ENCODE peak calls at places on chromosomes 4 and X, in four cellular contexts. T, J, W and B are unnamed samples.

GRCh38 chr4:11743961-11744360 is 315.3 kb upstream of the HS3ST1 start:
- DNase-seq in T (no peak), J (no peak), W (no peak), B (no peak)

GRCh38 chr4:120973207-120973606 is 50.7 kb upstream of the PRDM5 start:
- DNase-seq in T (no peak), J (no peak), W (no peak), B (no peak)

GRCh38 chr4:169212981-169213380 is 57.8 kb downstream of the SH3RF1 start:
- DNase-seq in T (no peak), J (no peak), W (no peak), B (no peak)

GRCh38 chr4:26400140-26400539 is 79.3 kb downstream of the RBPJ start:
- DNase-seq in T (no peak), J (no peak), W (no peak), B (no peak)

GRCh38 chrX:41238543-41238942 is 95.4 kb upstream of the DDX3X start:
- DNase-seq in T (no peak), J (no peak), W (no peak), B (peak; percentile 41)

GRCh38 chr4:182288534-182288933 is 45.3 kb downstream of the TENM3 start:
- DNase-seq in T (no peak), J (no peak), W (no peak), B (no peak)

GRCh38 chr4:157012781-157013180 is 41.2 kb upstream of the PDGFC start:
- DNase-seq in T (no peak), J (no peak), W (no peak), B (peak; percentile 91)

GRCh38 chr4:186149872-186150271 is 41.5 kb upstream of the CYP4V2 start:
- DNase-seq in T (peak; percentile 78), J (no peak), W (no peak), B (no peak)

GRCh38 chr4:37693450-37694190 is 7.4 kb upstream of the RELL1 start:
- DNase-seq in T (no peak), J (no peak), W (no peak), B (peak; percentile 89)

GRCh38 chr4:76969493-76969892 is 19.9 kb downstream of the SEPTIN11 start:
- DNase-seq in T (no peak), J (no peak), W (no peak), B (no peak)

GRCh38 chr4:185761352-185762235 is 50.4 kb downstream of the SORBS2 start:
- DNase-seq in T (no peak), J (no peak), W (no peak), B (no peak)

GRCh38 chr4:105619193-105619931 is 66.9 kb downstream of the ARHGEF38 start:
- DNase-seq in T (no peak), J (no peak), W (no peak), B (no peak)

GRCh38 chrX:136221851-136222513 is 29.2 kb downstream of the MAP7D3 start:
- DNase-seq in T (no peak), J (no peak), W (no peak), B (no peak)

GRCh38 chr4:8837181-8837811 is 34.3 kb downstream of the HMX1 start:
- DNase-seq in T (peak; percentile 5), J (no peak), W (no peak), B (no peak)

GRCh38 chr4:165129924-165130323 is 17.3 kb upstream of the TMEM192 start:
- DNase-seq in T (no peak), J (no peak), W (no peak), B (no peak)

GRCh38 chr4:59044316-59044715 is 1934.1 kb upstream of the IGFBP7 start:
- DNase-seq in T (no peak), J (no peak), W (no peak), B (no peak)

GRCh38 chrX:39104745-39105144 is 303.5 kb downstream of the MID1IP1 start:
- DNase-seq in T (no peak), J (no peak), W (no peak), B (no peak)

GRCh38 chrX:112819013-112819635 is 21.5 kb downstream of the AMOT start:
- DNase-seq in T (no peak), J (no peak), W (no peak), B (no peak)

GRCh38 chrX:68832101-68832416 is 3.2 kb downstream of the EFNB1 start:
- DNase-seq in T (peak; percentile 51), J (peak; percentile 72), W (no peak), B (peak; percentile 67)

GRCh38 chrX:22124098-22124497 is 92.0 kb downstream of the PHEX start:
- DNase-seq in T (no peak), J (no peak), W (no peak), B (no peak)

GRCh38 chr4:123830920-123831319 is 434.3 kb downstream of the SPRY1 start:
- DNase-seq in T (no peak), J (no peak), W (no peak), B (no peak)

GRCh38 chr4:60216752-60217151 is 983.4 kb upstream of the ADGRL3 start:
- DNase-seq in T (no peak), J (no peak), W (no peak), B (no peak)

GRCh38 chr4:96150501-96150900 is 310.6 kb downstream of the PDHA2 start:
- DNase-seq in T (no peak), J (no peak), W (no peak), B (no peak)

GRCh38 chrX:68822641-68823410 is 6.0 kb upstream of the EFNB1 start:
- DNase-seq in T (peak; percentile 45), J (peak; percentile 48), W (peak; percentile 85), B (peak; percentile 36)

GRCh38 chr4:10655968-10656367 is 28.6 kb downstream of the CLNK start:
- DNase-seq in T (no peak), J (no peak), W (no peak), B (peak; percentile 36)

GRCh38 chr4:10661047-10661446 is 23.5 kb downstream of the CLNK start:
- DNase-seq in T (no peak), J (no peak), W (no peak), B (no peak)

GRCh38 chr4:10656420-10656819 is 28.1 kb downstream of the CLNK start:
- DNase-seq in T (no peak), J (no peak), W (no peak), B (no peak)

GRCh38 chr4:10659251-10659650 is 25.3 kb downstream of the CLNK start:
- DNase-seq in T (no peak), J (no peak), W (no peak), B (no peak)

GRCh38 chr4:10656988-10657387 is 27.6 kb downstream of the CLNK start:
- DNase-seq in T (no peak), J (no peak), W (no peak), B (peak; percentile 21)
- TF ChIP-seq CTCF in T (no peak), J (no peak), W (no peak), B (no peak)

DNA sequence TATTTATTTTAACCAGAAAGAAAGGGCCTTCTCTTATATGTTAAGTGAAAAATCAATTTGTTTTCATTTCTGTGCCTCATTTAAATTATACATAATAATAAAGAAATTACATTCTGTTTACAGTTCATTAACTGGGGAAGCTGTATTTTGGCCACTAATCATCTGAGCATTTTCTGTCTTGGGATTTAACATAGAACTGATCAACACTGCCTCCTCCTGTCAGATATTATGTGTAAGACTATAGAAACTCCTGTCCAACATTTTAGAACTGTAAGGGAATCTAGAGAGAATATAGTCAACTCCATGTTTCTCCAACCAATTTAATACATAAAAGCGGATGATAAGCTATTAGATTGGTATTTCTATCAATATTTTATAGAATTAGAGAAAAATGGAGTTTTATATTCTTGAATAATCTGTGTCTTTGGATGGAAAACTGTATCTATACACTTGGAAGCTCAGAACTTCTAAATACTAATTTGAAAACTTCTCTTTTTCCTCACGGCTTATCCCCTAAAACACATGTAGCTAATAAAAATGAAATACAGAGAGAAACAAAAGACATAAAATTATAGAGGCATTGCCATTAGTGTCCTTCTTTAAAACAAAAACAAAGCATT is 33.0 kb downstream of the ENPEP start:
- DNase-seq in T (no peak), J (no peak), W (no peak), B (peak; percentile 50)
- TF ChIP-seq CTCF in T (peak; percentile 69), J (peak; percentile 66), W (no peak), B (peak; percentile 80)

GRCh38 chrX:418927-419729 is 32.4 kb upstream of the PPP2R3B start:
- DNase-seq in T (no peak), J (no peak), W (no peak), B (no peak)

GRCh38 chrX:410296-410695 is 23.6 kb upstream of the PPP2R3B start:
- DNase-seq in T (no peak), J (no peak), W (no peak), B (no peak)

GRCh38 chrX:413322-414201 is 26.9 kb upstream of the PPP2R3B start:
- DNase-seq in T (no peak), J (no peak), W (no peak), B (peak; percentile 36)
- TF ChIP-seq CTCF in T (no peak), J (no peak), W (no peak), B (peak; percentile 43)

DNA sequence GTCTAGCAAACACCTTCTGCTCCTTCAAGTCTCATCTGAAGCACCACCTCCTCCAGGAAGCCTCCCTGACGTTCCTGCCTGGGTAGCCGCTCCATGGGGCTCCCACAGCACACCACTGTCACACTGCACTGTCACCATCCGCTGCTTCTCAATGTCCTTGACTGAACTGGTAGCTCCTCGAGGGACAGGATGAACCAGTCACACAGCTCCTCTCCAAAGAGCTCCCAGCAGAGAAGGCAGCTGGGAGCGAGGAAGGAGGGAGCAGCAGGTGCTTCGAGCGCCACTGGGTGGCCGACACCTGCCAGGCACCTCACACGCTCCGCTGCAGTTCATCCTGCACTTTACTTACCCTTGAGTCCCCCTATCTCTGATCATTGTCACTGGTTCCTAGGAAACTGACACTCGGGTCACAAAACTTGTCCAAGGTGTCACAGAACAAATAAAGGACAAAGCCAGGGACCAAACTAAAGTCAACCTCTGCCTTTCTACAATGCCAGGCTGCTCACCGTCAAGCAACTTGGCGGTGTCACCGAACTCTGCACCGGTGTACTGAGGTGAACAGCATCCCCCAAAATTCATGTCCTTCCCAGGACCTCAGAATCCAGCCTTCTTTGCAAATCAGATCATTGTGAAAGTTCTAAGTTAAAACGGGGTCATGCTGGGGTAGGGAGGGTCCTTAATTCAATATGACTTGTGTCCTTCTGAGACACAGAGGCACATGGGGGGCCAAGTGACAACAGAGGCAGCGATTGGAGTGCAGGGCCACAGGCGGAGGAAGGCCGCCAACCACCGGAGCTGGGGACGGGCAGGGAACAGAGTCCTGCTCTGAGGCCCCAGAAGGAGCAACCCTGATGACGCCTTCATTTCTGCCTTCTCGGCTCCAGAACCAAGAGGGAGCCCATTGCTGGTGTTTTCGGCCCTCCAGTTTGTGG is 5.5 kb upstream of the S100P start:
- DNase-seq in T (no peak), J (no peak), W (no peak), B (no peak)
- TF ChIP-seq CTCF in T (no peak), J (no peak), W (no peak), B (no peak)

DNA sequence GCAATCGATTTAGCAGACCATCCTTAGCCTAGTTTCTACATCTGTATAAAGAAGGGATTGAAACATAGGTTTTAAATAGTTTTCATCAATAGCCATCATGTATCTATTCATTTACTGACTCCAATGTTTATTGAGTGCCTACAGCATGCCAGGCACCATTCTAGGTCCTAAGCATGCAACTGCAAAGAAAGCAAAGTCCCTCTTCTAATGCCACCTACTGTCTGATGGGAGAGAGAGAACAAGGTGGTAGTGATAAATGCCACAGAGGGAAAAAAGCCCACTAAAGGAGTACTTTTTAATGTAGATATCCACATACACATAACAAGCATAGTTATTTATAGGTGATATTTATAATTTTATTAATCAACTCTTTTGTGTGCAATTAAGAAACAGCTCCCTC is 67.6 kb upstream of the PPARGC1A start:
- DNase-seq in T (no peak), J (no peak), W (no peak), B (no peak)
- TF ChIP-seq CTCF in T (no peak), J (no peak), W (no peak), B (no peak)

GRCh38 chrX:134933911-134934310 is 56.9 kb upstream of the SMIM10 start:
- DNase-seq in T (no peak), J (no peak), W (no peak), B (no peak)
- TF ChIP-seq CTCF in T (no peak), J (no peak), W (no peak), B (no peak)